ENCODE peak calls at places on chromosomes 7 and 10, in five cellular contexts. H is brain microvascular endothelial cell, Q is cardiac muscle cell, K is HFFc6, T is neural crest cell. G is an unnamed sample.

GRCh38 chr7:156640257-156640948 is at the start of gene RNF32:
- DNase-seq in H (peak; percentile 90), Q (peak; percentile 84), K (peak; percentile 88), T (peak; percentile 94), G (peak; percentile 98)

GRCh38 chr7:7183061-7183832 is 903 bp downstream of the C1GALT1 start:
- DNase-seq in H (peak; percentile 18), Q (peak; percentile 65), K (peak; percentile 3), T (no peak), G (no peak)

GRCh38 chr7:8408871-8409270 is 24.5 kb upstream of the NXPH1 start:
- DNase-seq in H (no peak), Q (no peak), K (no peak), T (no peak), G (no peak)

GRCh38 chr7:2276107-2276506 is 34.1 kb downstream of the NUDT1 start:
- DNase-seq in H (no peak), Q (no peak), K (no peak), T (no peak), G (peak; percentile 9)

GRCh38 chr7:20959281-20959680 is 172.6 kb upstream of the SP8 start:
- DNase-seq in H (no peak), Q (no peak), K (no peak), T (no peak), G (no peak)

GRCh38 chr10:77131214-77131613 is 506.4 kb downstream of the KCNMA1 start:
- DNase-seq in H (peak; percentile 62), Q (no peak), K (no peak), T (no peak), G (no peak)

GRCh38 chr10:62817120-62817762 is 1.1 kb upstream of the EGR2 start:
- DNase-seq in H (no peak), Q (peak; percentile 41), K (no peak), T (peak; percentile 26), G (no peak)

GRCh38 chr7:70660154-70660818 is 471.7 kb upstream of the GALNT17 start:
- DNase-seq in H (no peak), Q (no peak), K (no peak), T (no peak), G (no peak)

GRCh38 chr7:134685250-134685649 is 38.6 kb downstream of the BPGM start:
- DNase-seq in H (no peak), Q (no peak), K (peak; percentile 44), T (no peak), G (no peak)

GRCh38 chr7:55021951-55022617 is 3.3 kb downstream of the EGFR start:
- DNase-seq in H (peak; percentile 19), Q (no peak), K (no peak), T (no peak), G (no peak)

GRCh38 chr10:91349381-91349780 is 60.8 kb upstream of the HECTD2 start:
- DNase-seq in H (peak; percentile 94), Q (peak; percentile 19), K (peak; percentile 96), T (no peak), G (no peak)

DNA sequence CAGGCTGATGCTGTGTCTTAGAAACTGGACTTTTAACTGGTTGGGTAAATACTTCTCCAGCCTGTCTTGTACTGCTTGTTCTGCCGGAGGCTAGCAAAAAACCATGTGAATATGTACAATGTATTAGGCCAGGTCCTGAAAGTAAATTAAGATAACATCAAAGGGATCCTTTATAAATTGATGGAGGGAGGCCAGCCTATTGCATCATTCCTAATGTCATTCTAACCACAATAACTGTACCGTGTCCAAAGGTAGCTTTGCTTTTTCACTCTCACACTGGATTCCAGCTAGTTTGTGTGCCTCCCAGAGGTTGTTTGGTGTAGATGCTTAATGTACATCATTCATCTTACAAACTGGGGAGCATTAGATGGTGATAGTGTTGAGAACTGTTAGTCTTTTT is 91.2 kb upstream of the SEM1 start:
- DNase-seq in H (no peak), Q (no peak), K (no peak), T (no peak), G (no peak)
- TF ChIP-seq CTCF in H (no peak), Q (no peak), K (no peak), T (no peak), G (no peak)

GRCh38 chr10:88565072-88565471 is 18.0 kb downstream of the RNLS start:
- DNase-seq in H (no peak), Q (peak; percentile 32), K (peak; percentile 43), T (no peak), G (peak; percentile 23)
- TF ChIP-seq CTCF in H (no peak), Q (peak; percentile 54), K (peak; percentile 80), T (peak; percentile 66), G (peak; percentile 48)

GRCh38 chr7:128454808-128455555 is 696 bp upstream of the HILPDA start:
- DNase-seq in H (peak; percentile 14), Q (peak; percentile 29), K (peak; percentile 3), T (no peak), G (no peak)
- TF ChIP-seq CTCF in H (peak; percentile 35), Q (no peak), K (peak; percentile 45), T (peak; percentile 26), G (no peak)

GRCh38 chr7:82534687-82535086 is 91.1 kb upstream of the CACNA2D1 start:
- DNase-seq in H (peak; percentile 49), Q (no peak), K (peak; percentile 30), T (no peak), G (no peak)
- TF ChIP-seq CTCF in H (no peak), Q (no peak), K (no peak), T (no peak), G (no peak)